ENCODE peak calls at places on chromosomes 5 and 9, in four cellular contexts. One of them, this sample, is unnamed.
A peak's percentile ranks its signal among the peaks of the same experiment; 100 is the strongest.

GRCh38 chr9:83355729-83356128 is 182.5 kb downstream of the FRMD3 start:
- DNase-seq in cardiac muscle cell: no peak
- DNase-seq in cerebellar cortex: no peak
- DNase-seq in retina: no peak
- DNase-seq in this sample: no peak

GRCh38 chr5:135578305-135578684 is 496 bp downstream of the CXCL14 start:
- DNase-seq in cardiac muscle cell: no peak
- DNase-seq in retina: no peak
- DNase-seq in cerebellar cortex: no peak
- DNase-seq in this sample: no peak

GRCh38 chr5:6721442-6721841 is 8.2 kb downstream of the TENT4A start:
- DNase-seq in retina: no peak
- DNase-seq in cerebellar cortex: no peak
- DNase-seq in cardiac muscle cell: no peak
- DNase-seq in this sample: no peak

GRCh38 chr5:133950821-133951612 is 17.4 kb downstream of the C5orf15 start:
- DNase-seq in cardiac muscle cell: peak; percentile 83
- DNase-seq in retina: no peak
- DNase-seq in cerebellar cortex: no peak
- DNase-seq in this sample: no peak

GRCh38 chr5:120960510-120960909 is 496.4 kb downstream of the PRR16 start:
- DNase-seq in cardiac muscle cell: no peak
- DNase-seq in cerebellar cortex: no peak
- DNase-seq in retina: no peak
- DNase-seq in this sample: no peak

GRCh38 chr5:143213851-143214363 is 189.6 kb downstream of the NR3C1 start:
- DNase-seq in cardiac muscle cell: no peak
- DNase-seq in cerebellar cortex: no peak
- DNase-seq in retina: no peak
- DNase-seq in this sample: no peak

GRCh38 chr5:5240234-5240633 is 100.1 kb downstream of the ADAMTS16 start:
- DNase-seq in retina: no peak
- DNase-seq in cardiac muscle cell: no peak
- DNase-seq in cerebellar cortex: no peak
- DNase-seq in this sample: no peak

GRCh38 chr5:125113328-125113727 is 366.9 kb upstream of the ZNF608 start:
- DNase-seq in cerebellar cortex: no peak
- DNase-seq in cardiac muscle cell: no peak
- DNase-seq in retina: no peak
- DNase-seq in this sample: no peak

GRCh38 chr9:131598121-131598520 is 52.8 kb downstream of the PRRT1B start:
- DNase-seq in retina: no peak
- DNase-seq in cerebellar cortex: peak; percentile 69
- DNase-seq in cardiac muscle cell: no peak
- DNase-seq in this sample: peak; percentile 72

GRCh38 chr9:31119882-31120481 is 1264.5 kb upstream of the ACO1 start:
- DNase-seq in retina: peak; percentile 9
- DNase-seq in cardiac muscle cell: peak; percentile 76
- DNase-seq in cerebellar cortex: peak; percentile 9
- DNase-seq in this sample: no peak